ENCODE peak calls at places on chromosomes 1 and 21, in ten cellular contexts. One of them, this sample, is unnamed.

GRCh38 chr1:11157867-11158266 is 31.3 kb upstream of the ANGPTL7 start:
- DNase-seq in IMR-90: peak; percentile 54
- DNase-seq in upper lobe of right lung: no peak
- DNase-seq in CD8-positive, alpha-beta memory T cell: no peak
- DNase-seq in GM23248: peak; percentile 84
- DNase-seq in esophagus muscularis mucosa: no peak
- DNase-seq in heart left ventricle: peak; percentile 64
- DNase-seq in mammary epithelial cell: peak; percentile 31
- DNase-seq in thoracic aorta: no peak
- DNase-seq in brain microvascular endothelial cell: no peak
- DNase-seq in this sample: no peak

GRCh38 chr1:172220376-172220775 is 200.1 kb upstream of the C1orf105 start:
- DNase-seq in IMR-90: no peak
- DNase-seq in upper lobe of right lung: no peak
- DNase-seq in CD8-positive, alpha-beta memory T cell: no peak
- DNase-seq in GM23248: no peak
- DNase-seq in esophagus muscularis mucosa: no peak
- DNase-seq in heart left ventricle: no peak
- DNase-seq in mammary epithelial cell: no peak
- DNase-seq in thoracic aorta: no peak
- DNase-seq in brain microvascular endothelial cell: no peak
- DNase-seq in this sample: no peak

GRCh38 chr1:246032111-246032551 is 474.9 kb downstream of the SMYD3 start:
- DNase-seq in IMR-90: no peak
- DNase-seq in upper lobe of right lung: no peak
- DNase-seq in CD8-positive, alpha-beta memory T cell: no peak
- DNase-seq in GM23248: no peak
- DNase-seq in esophagus muscularis mucosa: no peak
- DNase-seq in heart left ventricle: no peak
- DNase-seq in mammary epithelial cell: no peak
- DNase-seq in thoracic aorta: no peak
- DNase-seq in brain microvascular endothelial cell: no peak
- DNase-seq in this sample: peak; percentile 41

GRCh38 chr1:246699095-246699735 is 25.0 kb upstream of the SCCPDH start:
- DNase-seq in IMR-90: peak; percentile 96
- DNase-seq in upper lobe of right lung: peak; percentile 87
- DNase-seq in CD8-positive, alpha-beta memory T cell: peak; percentile 78
- DNase-seq in GM23248: peak; percentile 97
- DNase-seq in esophagus muscularis mucosa: peak; percentile 95
- DNase-seq in heart left ventricle: peak; percentile 91
- DNase-seq in mammary epithelial cell: peak; percentile 75
- DNase-seq in thoracic aorta: peak; percentile 40
- DNase-seq in brain microvascular endothelial cell: peak; percentile 93
- DNase-seq in this sample: peak; percentile 59

GRCh38 chr1:31706384-31707058 is 2.7 kb upstream of the COL16A1 start:
- DNase-seq in IMR-90: peak; percentile 21
- DNase-seq in upper lobe of right lung: no peak
- DNase-seq in CD8-positive, alpha-beta memory T cell: no peak
- DNase-seq in GM23248: peak; percentile 50
- DNase-seq in esophagus muscularis mucosa: no peak
- DNase-seq in heart left ventricle: no peak
- DNase-seq in mammary epithelial cell: no peak
- DNase-seq in thoracic aorta: no peak
- DNase-seq in brain microvascular endothelial cell: no peak
- DNase-seq in this sample: no peak

GRCh38 chr1:190259424-190259823 is 218.2 kb downstream of the BRINP3 start:
- DNase-seq in IMR-90: no peak
- DNase-seq in upper lobe of right lung: no peak
- DNase-seq in CD8-positive, alpha-beta memory T cell: no peak
- DNase-seq in GM23248: no peak
- DNase-seq in esophagus muscularis mucosa: no peak
- DNase-seq in heart left ventricle: no peak
- DNase-seq in mammary epithelial cell: no peak
- DNase-seq in thoracic aorta: no peak
- DNase-seq in brain microvascular endothelial cell: no peak
- DNase-seq in this sample: no peak

GRCh38 chr1:50110084-50110615 is 1.4 kb downstream of the ELAVL4 start:
- DNase-seq in IMR-90: no peak
- DNase-seq in upper lobe of right lung: no peak
- DNase-seq in CD8-positive, alpha-beta memory T cell: no peak
- DNase-seq in GM23248: no peak
- DNase-seq in esophagus muscularis mucosa: no peak
- DNase-seq in heart left ventricle: peak; percentile 15
- DNase-seq in mammary epithelial cell: no peak
- DNase-seq in thoracic aorta: no peak
- DNase-seq in brain microvascular endothelial cell: no peak
- DNase-seq in this sample: no peak

GRCh38 chr21:45504516-45505415 is 37.5 kb downstream of the SLC19A1 start:
- DNase-seq in IMR-90: no peak
- DNase-seq in upper lobe of right lung: peak; percentile 56
- DNase-seq in CD8-positive, alpha-beta memory T cell: no peak
- DNase-seq in GM23248: no peak
- DNase-seq in esophagus muscularis mucosa: no peak
- DNase-seq in heart left ventricle: peak; percentile 22
- DNase-seq in mammary epithelial cell: no peak
- DNase-seq in thoracic aorta: no peak
- DNase-seq in brain microvascular endothelial cell: no peak
- DNase-seq in this sample: no peak

GRCh38 chr1:180173952-180174351 is 19.3 kb downstream of the QSOX1 start:
- DNase-seq in IMR-90: peak; percentile 47
- DNase-seq in upper lobe of right lung: peak; percentile 77
- DNase-seq in CD8-positive, alpha-beta memory T cell: no peak
- DNase-seq in GM23248: peak; percentile 73
- DNase-seq in esophagus muscularis mucosa: no peak
- DNase-seq in heart left ventricle: peak; percentile 93
- DNase-seq in mammary epithelial cell: no peak
- DNase-seq in thoracic aorta: peak; percentile 43
- DNase-seq in brain microvascular endothelial cell: no peak
- DNase-seq in this sample: no peak

GRCh38 chr1:14899686-14900085 is 253.9 kb upstream of the TMEM51 start:
- DNase-seq in IMR-90: no peak
- DNase-seq in upper lobe of right lung: no peak
- DNase-seq in CD8-positive, alpha-beta memory T cell: no peak
- DNase-seq in GM23248: no peak
- DNase-seq in esophagus muscularis mucosa: no peak
- DNase-seq in heart left ventricle: no peak
- DNase-seq in mammary epithelial cell: no peak
- DNase-seq in thoracic aorta: no peak
- DNase-seq in brain microvascular endothelial cell: no peak
- DNase-seq in this sample: no peak

GRCh38 chr1:246435421-246436041 is 71.5 kb downstream of the SMYD3 start:
- DNase-seq in IMR-90: peak; percentile 35
- DNase-seq in upper lobe of right lung: no peak
- DNase-seq in CD8-positive, alpha-beta memory T cell: no peak
- DNase-seq in GM23248: peak; percentile 47
- DNase-seq in esophagus muscularis mucosa: no peak
- DNase-seq in heart left ventricle: no peak
- DNase-seq in mammary epithelial cell: no peak
- DNase-seq in thoracic aorta: no peak
- DNase-seq in brain microvascular endothelial cell: peak; percentile 14
- DNase-seq in this sample: no peak

GRCh38 chr1:2205191-2205952 is 10.8 kb upstream of the FAAP20 start:
- DNase-seq in IMR-90: peak; percentile 92
- DNase-seq in upper lobe of right lung: peak; percentile 99
- DNase-seq in CD8-positive, alpha-beta memory T cell: peak; percentile 90
- DNase-seq in GM23248: peak; percentile 99
- DNase-seq in esophagus muscularis mucosa: peak; percentile 100
- DNase-seq in heart left ventricle: peak; percentile 99
- DNase-seq in mammary epithelial cell: peak; percentile 60
- DNase-seq in thoracic aorta: peak; percentile 92
- DNase-seq in brain microvascular endothelial cell: peak; percentile 89
- DNase-seq in this sample: no peak

GRCh38 chr1:31054349-31054748 is 11.2 kb downstream of the PUM1 start:
- DNase-seq in IMR-90: peak; percentile 38
- DNase-seq in upper lobe of right lung: no peak
- DNase-seq in CD8-positive, alpha-beta memory T cell: no peak
- DNase-seq in GM23248: peak; percentile 84
- DNase-seq in esophagus muscularis mucosa: no peak
- DNase-seq in heart left ventricle: no peak
- DNase-seq in mammary epithelial cell: no peak
- DNase-seq in thoracic aorta: no peak
- DNase-seq in brain microvascular endothelial cell: no peak
- DNase-seq in this sample: no peak

GRCh38 chr1:91569411-91570104 is 68.9 kb downstream of the CDC7 start:
- DNase-seq in IMR-90: peak; percentile 93
- DNase-seq in upper lobe of right lung: peak; percentile 78
- DNase-seq in CD8-positive, alpha-beta memory T cell: no peak
- DNase-seq in GM23248: peak; percentile 99
- DNase-seq in esophagus muscularis mucosa: peak; percentile 94
- DNase-seq in heart left ventricle: peak; percentile 94
- DNase-seq in mammary epithelial cell: peak; percentile 82
- DNase-seq in thoracic aorta: peak; percentile 77
- DNase-seq in brain microvascular endothelial cell: peak; percentile 83
- DNase-seq in this sample: peak; percentile 60

GRCh38 chr1:145868232-145868631 is 9.4 kb upstream of the PIAS3 start:
- DNase-seq in IMR-90: no peak
- DNase-seq in upper lobe of right lung: no peak
- DNase-seq in CD8-positive, alpha-beta memory T cell: no peak
- DNase-seq in GM23248: no peak
- DNase-seq in esophagus muscularis mucosa: no peak
- DNase-seq in heart left ventricle: no peak
- DNase-seq in mammary epithelial cell: no peak
- DNase-seq in thoracic aorta: no peak
- DNase-seq in brain microvascular endothelial cell: no peak
- DNase-seq in this sample: no peak
- H3K4me3 ChIP-seq in IMR-90: no peak overlapping the region
- H3K4me3 ChIP-seq in upper lobe of right lung: no peak overlapping the region
- H3K4me3 ChIP-seq in CD8-positive, alpha-beta memory T cell: no peak overlapping the region
- H3K4me3 ChIP-seq in GM23248: no peak overlapping the region
- H3K4me3 ChIP-seq in esophagus muscularis mucosa: no peak overlapping the region
- H3K4me3 ChIP-seq in heart left ventricle: no peak overlapping the region
- H3K4me3 ChIP-seq in mammary epithelial cell: no peak overlapping the region
- H3K4me3 ChIP-seq in thoracic aorta: no peak overlapping the region
- H3K4me3 ChIP-seq in brain microvascular endothelial cell: no peak overlapping the region
- H3K4me3 ChIP-seq in this sample: no peak overlapping the region

DNA sequence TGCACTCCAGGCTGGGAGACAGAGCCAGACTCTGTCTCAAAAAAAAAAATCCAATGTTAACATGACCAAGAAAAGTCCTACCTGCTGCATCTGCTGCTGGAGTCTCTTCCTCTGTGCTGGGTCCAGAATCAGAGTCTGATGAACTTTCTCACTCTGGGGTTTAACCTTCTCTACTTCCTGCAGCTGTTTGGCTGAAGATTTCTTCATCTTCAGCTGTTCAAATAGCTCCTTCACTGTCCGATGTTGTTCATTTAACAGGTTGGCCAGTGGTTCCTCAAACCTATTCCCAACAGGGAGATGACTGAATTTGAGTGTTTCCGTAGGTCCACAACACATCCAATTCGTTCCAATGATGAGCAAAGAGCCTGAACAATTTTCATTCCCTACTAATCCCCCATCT is 79.5 kb downstream of the GON4L start:
- DNase-seq in IMR-90: no peak
- DNase-seq in upper lobe of right lung: no peak
- DNase-seq in CD8-positive, alpha-beta memory T cell: no peak
- DNase-seq in GM23248: no peak
- DNase-seq in esophagus muscularis mucosa: no peak
- DNase-seq in heart left ventricle: no peak
- DNase-seq in mammary epithelial cell: no peak
- DNase-seq in thoracic aorta: no peak
- DNase-seq in brain microvascular endothelial cell: no peak
- DNase-seq in this sample: no peak
- H3K36me3 ChIP-seq in IMR-90: peaks cover 29% of the 10 kb centered on the region
- H3K36me3 ChIP-seq in upper lobe of right lung: peaks cover 70% of the 10 kb centered on the region
- H3K36me3 ChIP-seq in CD8-positive, alpha-beta memory T cell: peaks cover 30% of the 10 kb centered on the region
- H3K36me3 ChIP-seq in GM23248: peaks cover 42% of the 10 kb centered on the region
- H3K36me3 ChIP-seq in esophagus muscularis mucosa: peaks cover 80% of the 10 kb centered on the region
- H3K36me3 ChIP-seq in heart left ventricle: peaks cover 69% of the 10 kb centered on the region
- H3K36me3 ChIP-seq in mammary epithelial cell: peaks cover 9% of the 10 kb centered on the region
- H3K36me3 ChIP-seq in thoracic aorta: peaks cover 24% of the 10 kb centered on the region
- H3K36me3 ChIP-seq in brain microvascular endothelial cell: peaks cover 53% of the 10 kb centered on the region
- H3K36me3 ChIP-seq in this sample: no peaks in the 10 kb centered on the region

DNA sequence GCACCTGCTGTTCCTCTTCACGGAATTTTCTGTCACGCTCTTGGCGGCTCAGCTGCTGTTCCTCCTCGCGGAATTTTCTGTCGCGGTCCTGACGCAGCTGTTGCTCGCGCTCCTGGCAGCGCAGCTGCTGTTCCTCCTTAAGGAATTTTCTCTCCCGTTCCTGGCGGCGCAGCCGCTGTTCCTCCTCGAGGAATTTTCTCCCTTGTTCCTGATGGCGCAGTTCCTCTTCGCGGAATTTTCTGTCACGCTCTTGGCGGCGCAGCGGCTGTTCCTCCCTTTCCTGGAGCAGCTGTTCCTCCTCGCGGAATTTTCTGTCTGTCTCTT is 6.4 kb downstream of the TCHH start:
- DNase-seq in IMR-90: no peak
- DNase-seq in upper lobe of right lung: no peak
- DNase-seq in CD8-positive, alpha-beta memory T cell: no peak
- DNase-seq in GM23248: peak; percentile 29
- DNase-seq in esophagus muscularis mucosa: no peak
- DNase-seq in heart left ventricle: no peak
- DNase-seq in mammary epithelial cell: no peak
- DNase-seq in thoracic aorta: no peak
- DNase-seq in brain microvascular endothelial cell: no peak
- DNase-seq in this sample: no peak
- H3K4me3 ChIP-seq in IMR-90: no peak overlapping the region
- H3K4me3 ChIP-seq in upper lobe of right lung: peak overlapping the region; percentile 30
- H3K4me3 ChIP-seq in CD8-positive, alpha-beta memory T cell: no peak overlapping the region
- H3K4me3 ChIP-seq in GM23248: peak overlapping the region; percentile 73
- H3K4me3 ChIP-seq in esophagus muscularis mucosa: peak overlapping the region; percentile 53
- H3K4me3 ChIP-seq in heart left ventricle: peak overlapping the region; percentile 23
- H3K4me3 ChIP-seq in mammary epithelial cell: peak overlapping the region; percentile 54
- H3K4me3 ChIP-seq in thoracic aorta: peak overlapping the region; percentile 77
- H3K4me3 ChIP-seq in brain microvascular endothelial cell: no peak overlapping the region
- H3K4me3 ChIP-seq in this sample: no peak overlapping the region

GRCh38 chr21:39193380-39193779 is 10.1 kb upstream of the PSMG1 start:
- DNase-seq in IMR-90: no peak
- DNase-seq in upper lobe of right lung: no peak
- DNase-seq in CD8-positive, alpha-beta memory T cell: no peak
- DNase-seq in GM23248: no peak
- DNase-seq in esophagus muscularis mucosa: no peak
- DNase-seq in heart left ventricle: no peak
- DNase-seq in mammary epithelial cell: no peak
- DNase-seq in thoracic aorta: no peak
- DNase-seq in brain microvascular endothelial cell: no peak
- DNase-seq in this sample: no peak

GRCh38 chr21:39197448-39197847 is 14.2 kb upstream of the PSMG1 start:
- DNase-seq in IMR-90: no peak
- DNase-seq in upper lobe of right lung: no peak
- DNase-seq in CD8-positive, alpha-beta memory T cell: no peak
- DNase-seq in GM23248: no peak
- DNase-seq in esophagus muscularis mucosa: no peak
- DNase-seq in heart left ventricle: no peak
- DNase-seq in mammary epithelial cell: no peak
- DNase-seq in thoracic aorta: no peak
- DNase-seq in brain microvascular endothelial cell: no peak
- DNase-seq in this sample: no peak

GRCh38 chr21:39196838-39197237 is 13.6 kb upstream of the PSMG1 start:
- DNase-seq in IMR-90: no peak
- DNase-seq in upper lobe of right lung: no peak
- DNase-seq in CD8-positive, alpha-beta memory T cell: no peak
- DNase-seq in GM23248: no peak
- DNase-seq in esophagus muscularis mucosa: no peak
- DNase-seq in heart left ventricle: no peak
- DNase-seq in mammary epithelial cell: no peak
- DNase-seq in thoracic aorta: no peak
- DNase-seq in brain microvascular endothelial cell: no peak
- DNase-seq in this sample: no peak

DNA sequence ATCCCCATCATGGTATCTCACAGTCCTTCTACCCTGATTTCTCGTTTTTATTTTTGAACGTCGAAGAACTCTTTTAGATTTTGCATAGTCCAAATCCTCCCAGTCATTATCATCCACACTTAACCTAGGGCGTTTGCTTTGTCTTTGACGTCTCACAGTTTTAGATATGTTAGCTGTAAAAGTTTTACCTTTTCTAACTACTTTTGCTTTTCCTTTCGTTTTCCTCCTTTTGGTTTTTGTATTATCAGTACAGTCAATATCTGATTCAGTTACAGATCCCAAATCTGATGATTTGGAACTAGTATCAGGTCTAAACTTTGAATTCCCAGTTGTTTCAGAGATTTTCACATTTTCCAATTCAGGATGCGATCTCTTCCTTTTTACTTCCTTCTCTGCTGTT is 13.1 kb upstream of the PSMG1 start:
- DNase-seq in IMR-90: no peak
- DNase-seq in upper lobe of right lung: no peak
- DNase-seq in CD8-positive, alpha-beta memory T cell: no peak
- DNase-seq in GM23248: no peak
- DNase-seq in esophagus muscularis mucosa: no peak
- DNase-seq in heart left ventricle: no peak
- DNase-seq in mammary epithelial cell: no peak
- DNase-seq in thoracic aorta: no peak
- DNase-seq in brain microvascular endothelial cell: no peak
- DNase-seq in this sample: no peak
- H3K36me3 ChIP-seq in IMR-90: peaks cover 21% of the 10 kb centered on the region
- H3K36me3 ChIP-seq in upper lobe of right lung: peaks cover 68% of the 10 kb centered on the region
- H3K36me3 ChIP-seq in CD8-positive, alpha-beta memory T cell: peaks cover 25% of the 10 kb centered on the region
- H3K36me3 ChIP-seq in GM23248: peaks cover 71% of the 10 kb centered on the region
- H3K36me3 ChIP-seq in esophagus muscularis mucosa: peaks cover 80% of the 10 kb centered on the region
- H3K36me3 ChIP-seq in heart left ventricle: peaks cover 57% of the 10 kb centered on the region
- H3K36me3 ChIP-seq in mammary epithelial cell: peaks cover 15% of the 10 kb centered on the region
- H3K36me3 ChIP-seq in thoracic aorta: peaks cover 27% of the 10 kb centered on the region
- H3K36me3 ChIP-seq in brain microvascular endothelial cell: peaks cover 39% of the 10 kb centered on the region
- H3K36me3 ChIP-seq in this sample: peaks cover 1% of the 10 kb centered on the region

This sample was measured in kidney epithelial cell.